ENCODE peak calls at places on chromosomes 5 and 9, in eight cellular contexts. W is K562, K is GM23338, O is colonic mucosa, Z is suprapubic skin, E is astrocyte of the spinal cord, V is cardiac muscle cell, B is BJ. X is an unnamed sample.

GRCh38 chr5:178627259-178627598 is 379 bp upstream of the CLK4 start:
- DNase-seq in W (no peak), K (peak), O (no peak), Z (no peak), E (no peak), V (no peak), B (no peak), X (no peak)

GRCh38 chr5:153584561-153585359 is 94.3 kb downstream of the GRIA1 start:
- DNase-seq in W (no peak), K (no peak), O (no peak), Z (no peak), E (no peak), V (no peak), B (no peak), X (peak)

GRCh38 chr9:75552941-75553340 is 337.5 kb upstream of the PCSK5 start:
- DNase-seq in W (no peak), K (no peak), O (no peak), Z (no peak), E (peak), V (no peak), B (peak), X (no peak)

GRCh38 chr5:14356305-14356704 is 213.2 kb downstream of the TRIO start:
- DNase-seq in W (no peak), K (no peak), O (no peak), Z (no peak), E (no peak), V (no peak), B (no peak), X (no peak)

GRCh38 chr5:120134944-120135343 is 329.2 kb upstream of the PRR16 start:
- DNase-seq in W (no peak), K (no peak), O (no peak), Z (no peak), E (no peak), V (no peak), B (no peak), X (no peak)

GRCh38 chr9:112046181-112046580 is 128.9 kb downstream of the SUSD1 start:
- DNase-seq in W (no peak), K (no peak), O (no peak), Z (no peak), E (peak), V (no peak), B (peak), X (peak)

GRCh38 chr9:73845954-73846690 is 651.0 kb upstream of the RORB start:
- DNase-seq in W (no peak), K (peak), O (no peak), Z (no peak), E (no peak), V (no peak), B (no peak), X (no peak)

GRCh38 chr5:143431789-143432188 is 28.3 kb upstream of the NR3C1 start:
- DNase-seq in W (no peak), K (no peak), O (no peak), Z (no peak), E (no peak), V (no peak), B (no peak), X (no peak)

GRCh38 chr5:137446611-137447010 is 52.5 kb downstream of the SPOCK1 start:
- DNase-seq in W (no peak), K (no peak), O (no peak), Z (no peak), E (no peak), V (peak), B (no peak), X (no peak)

GRCh38 chr5:129749101-129749500 is 1.2 kb downstream of the MINAR2 start:
- DNase-seq in W (no peak), K (no peak), O (no peak), Z (no peak), E (peak), V (no peak), B (no peak), X (peak)

GRCh38 chr5:52728201-52728600 is 59.5 kb upstream of the ITGA1 start:
- DNase-seq in W (no peak), K (no peak), O (no peak), Z (no peak), E (no peak), V (peak), B (no peak), X (no peak)

GRCh38 chr5:10337986-10338385 is 15.5 kb upstream of the MARCHF6 start:
- DNase-seq in W (no peak), K (no peak), O (no peak), Z (no peak), E (no peak), V (no peak), B (no peak), X (no peak)

GRCh38 chr5:170266570-170267379 is 30.8 kb downstream of the LCP2 start:
- DNase-seq in W (no peak), K (no peak), O (no peak), Z (peak), E (no peak), V (no peak), B (no peak), X (no peak)

GRCh38 chr5:122908108-122908507 is 62.7 kb downstream of the SNX24 start:
- DNase-seq in W (no peak), K (no peak), O (no peak), Z (no peak), E (no peak), V (no peak), B (no peak), X (no peak)

GRCh38 chr5:60712950-60713349 is 13.0 kb upstream of the DEPDC1B start:
- DNase-seq in W (no peak), K (no peak), O (no peak), Z (no peak), E (no peak), V (no peak), B (no peak), X (no peak)

GRCh38 chr5:154972476-154973080 is 31.7 kb downstream of the MRPL22 start:
- DNase-seq in W (peak), K (peak), O (no peak), Z (no peak), E (peak), V (peak), B (no peak), X (peak)

GRCh38 chr5:172531704-172532026 is 77.3 kb upstream of the SH3PXD2B start:
- DNase-seq in W (no peak), K (no peak), O (peak), Z (peak), E (no peak), V (no peak), B (no peak), X (no peak)

GRCh38 chr9:91839926-91840464 is 110.0 kb downstream of the ROR2 start:
- DNase-seq in W (no peak), K (no peak), O (no peak), Z (no peak), E (no peak), V (no peak), B (no peak), X (no peak)

GRCh38 chr9:19294219-19294618 is 63.7 kb downstream of the DENND4C start:
- DNase-seq in W (no peak), K (no peak), O (no peak), Z (no peak), E (no peak), V (no peak), B (no peak), X (no peak)

GRCh38 chr9:88005146-88005750 is 30.9 kb upstream of the CDK20 start:
- DNase-seq in W (no peak), K (no peak), O (no peak), Z (no peak), E (no peak), V (no peak), B (peak), X (peak)

GRCh38 chr5:74243634-74244033 is 396.9 kb downstream of the ENC1 start:
- DNase-seq in W (no peak), K (no peak), O (no peak), Z (no peak), E (no peak), V (peak), B (no peak), X (peak)

GRCh38 chr5:37926732-37927131 is 86.9 kb upstream of the GDNF start:
- DNase-seq in W (no peak), K (no peak), O (no peak), Z (no peak), E (no peak), V (peak), B (no peak), X (peak)

GRCh38 chr5:74766348-74766886 is 500 bp downstream of the GFM2 start:
- DNase-seq in W (peak), K (peak), O (peak), Z (no peak), E (peak), V (peak), B (no peak), X (peak)

GRCh38 chr5:43065384-43066230 is 25.5 kb upstream of the ANXA2R start:
- DNase-seq in W (no peak), K (peak), O (peak), Z (peak), E (peak), V (peak), B (no peak), X (peak)

GRCh38 chr9:111975709-111976108 is 79.1 kb downstream of the UGCG start:
- DNase-seq in W (no peak), K (peak), O (peak), Z (no peak), E (no peak), V (no peak), B (no peak), X (no peak)

GRCh38 chr5:141757402-141757801 is 75.4 kb upstream of the ARAP3 start:
- DNase-seq in W (peak), K (peak), O (peak), Z (no peak), E (no peak), V (peak), B (no peak), X (peak)

GRCh38 chr9:37528652-37529072 is 42.9 kb downstream of the POLR1E start:
- DNase-seq in W (no peak), K (no peak), O (no peak), Z (no peak), E (peak), V (no peak), B (no peak), X (peak)

GRCh38 chr5:179475211-179475840 is 75.0 kb upstream of the RUFY1 start:
- DNase-seq in W (no peak), K (peak), O (no peak), Z (no peak), E (no peak), V (peak), B (no peak), X (no peak)

GRCh38 chr5:39780341-39780740 is 355.6 kb upstream of the DAB2 start:
- DNase-seq in W (no peak), K (peak), O (no peak), Z (no peak), E (peak), V (peak), B (no peak), X (peak)

GRCh38 chr9:36985769-36986547 is 48.1 kb downstream of the PAX5 start:
- DNase-seq in W (no peak), K (peak), O (no peak), Z (no peak), E (no peak), V (no peak), B (no peak), X (no peak)

GRCh38 chr9:136858844-136859757 is 7.0 kb downstream of the MAMDC4 start:
- DNase-seq in W (no peak), K (no peak), O (peak), Z (peak), E (peak), V (peak), B (no peak), X (peak)

GRCh38 chr5:134245692-134246091 is 19.8 kb upstream of the PPP2CA start:
- DNase-seq in W (no peak), K (no peak), O (no peak), Z (no peak), E (no peak), V (no peak), B (no peak), X (no peak)

GRCh38 chr5:177997319-177997670 is 1.3 kb upstream of the PROP1 start:
- DNase-seq in W (no peak), K (no peak), O (no peak), Z (no peak), E (no peak), V (no peak), B (no peak), X (peak)

GRCh38 chr5:37044120-37044519 is 167.6 kb downstream of the NIPBL start:
- DNase-seq in W (no peak), K (no peak), O (no peak), Z (no peak), E (no peak), V (no peak), B (no peak), X (no peak)

GRCh38 chr5:146151970-146152369 is 30.5 kb downstream of the LARS1 start:
- DNase-seq in W (no peak), K (no peak), O (no peak), Z (no peak), E (no peak), V (no peak), B (no peak), X (peak)

GRCh38 chr5:180080670-180081280 is 9.2 kb upstream of the RNF130 start:
- DNase-seq in W (peak), K (no peak), O (no peak), Z (no peak), E (no peak), V (no peak), B (no peak), X (no peak)

GRCh38 chr9:14434971-14435718 is 121.2 kb upstream of the NFIB start:
- DNase-seq in W (no peak), K (no peak), O (no peak), Z (no peak), E (no peak), V (no peak), B (no peak), X (no peak)

GRCh38 chr5:145056805-145057204 is 778.3 kb downstream of the PRELID2 start:
- DNase-seq in W (no peak), K (no peak), O (no peak), Z (no peak), E (peak), V (no peak), B (no peak), X (peak)

GRCh38 chr5:91438871-91439270 is 55.8 kb upstream of the ARRDC3 start:
- DNase-seq in W (no peak), K (peak), O (peak), Z (no peak), E (no peak), V (no peak), B (no peak), X (no peak)
- TF ChIP-seq CTCF in W (peak), K (peak), O (no peak), Z (no peak), E (no peak), V (no peak), B (no peak), X (no peak)

GRCh38 chr5:151077419-151077818 is 3.4 kb downstream of the TNIP1 start:
- DNase-seq in W (no peak), K (no peak), O (no peak), Z (no peak), E (no peak), V (no peak), B (no peak), X (no peak)

GRCh38 chr5:151079838-151080619 is 805 bp downstream of the TNIP1 start:
- DNase-seq in W (peak), K (no peak), O (no peak), Z (no peak), E (peak), V (peak), B (no peak), X (peak)

GRCh38 chr5:151080620-151081425 is at the start of gene TNIP1:
- DNase-seq in W (peak), K (peak), O (peak), Z (peak), E (peak), V (peak), B (no peak), X (peak)

GRCh38 chr5:151076616-151077015 is 4.2 kb downstream of the TNIP1 start:
- DNase-seq in W (no peak), K (no peak), O (no peak), Z (no peak), E (no peak), V (no peak), B (no peak), X (no peak)

GRCh38 chr5:151078490-151079262 is 2.2 kb downstream of the TNIP1 start:
- DNase-seq in W (no peak), K (no peak), O (no peak), Z (no peak), E (no peak), V (no peak), B (no peak), X (no peak)
- H3K4me3 ChIP-seq in W (no peak), K (no peak), O (no peak), Z (no peak), E (no peak), V (no peak), B (no peak), X (no peak)

GRCh38 chr5:53730938-53731337 is 170.5 kb downstream of the NDUFS4 start:
- DNase-seq in W (no peak), K (peak), O (no peak), Z (no peak), E (no peak), V (peak), B (no peak), X (no peak)

GRCh38 chr5:53738105-53738504 is 177.7 kb downstream of the NDUFS4 start:
- DNase-seq in W (no peak), K (no peak), O (no peak), Z (no peak), E (no peak), V (no peak), B (no peak), X (no peak)

GRCh38 chr5:53739111-53739510 is 178.7 kb downstream of the NDUFS4 start:
- DNase-seq in W (no peak), K (no peak), O (no peak), Z (no peak), E (no peak), V (no peak), B (no peak), X (no peak)

GRCh38 chr5:53733853-53734252 is 173.4 kb downstream of the NDUFS4 start:
- DNase-seq in W (no peak), K (peak), O (no peak), Z (no peak), E (no peak), V (no peak), B (no peak), X (no peak)
- TF ChIP-seq CTCF in W (peak), K (peak), O (no peak), Z (no peak), E (no peak), V (no peak), B (no peak), X (no peak)

GRCh38 chr5:79605560-79605959 is 6.7 kb upstream of the TENT2 start:
- DNase-seq in W (no peak), K (no peak), O (no peak), Z (no peak), E (no peak), V (no peak), B (no peak), X (no peak)

GRCh38 chr5:79613571-79613970 is 1.3 kb downstream of the TENT2 start:
- DNase-seq in W (no peak), K (no peak), O (no peak), Z (no peak), E (no peak), V (no peak), B (no peak), X (no peak)

GRCh38 chr5:79612667-79613190 is 488 bp downstream of the TENT2 start:
- DNase-seq in W (no peak), K (peak), O (no peak), Z (no peak), E (no peak), V (no peak), B (no peak), X (no peak)

GRCh38 chr5:79611046-79611829 is 1.0 kb upstream of the TENT2 start:
- DNase-seq in W (no peak), K (peak), O (no peak), Z (no peak), E (no peak), V (no peak), B (no peak), X (no peak)
- H3K4me3 ChIP-seq in W (peak), K (peak), O (peak), Z (peak), E (peak), V (peak), B (peak), X (peak)

GRCh38 chr5:160685695-160686094 is 166.3 kb downstream of the ATP10B start:
- DNase-seq in W (peak), K (peak), O (no peak), Z (no peak), E (no peak), V (no peak), B (no peak), X (peak)
- TF ChIP-seq CTCF in W (peak), K (peak), O (peak), Z (no peak), E (no peak), V (no peak), B (no peak), X (peak)

GRCh38 chr5:51378061-51378409 is 5.2 kb upstream of the ISL1 start:
- DNase-seq in W (no peak), K (no peak), O (no peak), Z (no peak), E (no peak), V (no peak), B (no peak), X (no peak)
- H3K4me3 ChIP-seq in W (no peak), K (peak), O (no peak), Z (no peak), E (no peak), V (peak), B (no peak), X (no peak)

GRCh38 chr5:54450542-54450941 is 5.0 kb upstream of the HSPB3 start:
- DNase-seq in W (no peak), K (peak), O (no peak), Z (no peak), E (no peak), V (no peak), B (no peak), X (no peak)
- TF ChIP-seq CTCF in W (no peak), K (no peak), O (no peak), Z (no peak), E (no peak), V (no peak), B (no peak), X (no peak)

DNA sequence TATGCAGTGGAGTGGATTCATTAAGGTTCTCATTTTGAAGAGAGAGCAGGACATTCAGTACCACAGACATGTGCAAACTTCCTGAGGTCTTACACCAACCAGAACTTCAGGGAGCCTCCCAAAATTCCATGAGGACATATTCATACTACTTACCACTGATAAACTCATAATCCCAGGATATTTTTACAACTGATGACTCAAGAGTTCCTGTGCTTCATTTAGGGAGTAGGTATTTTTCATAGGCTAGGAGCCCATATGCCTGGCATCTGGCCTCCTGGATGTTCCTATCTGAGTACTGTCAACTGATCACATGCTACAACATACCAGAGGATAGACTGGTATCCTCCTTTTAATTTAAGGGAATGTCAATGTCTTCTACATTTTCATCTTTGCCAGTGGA is 578.0 kb downstream of the EFNA5 start:
- DNase-seq in W (no peak), K (no peak), O (no peak), Z (no peak), E (no peak), V (peak), B (no peak), X (peak)
- H3K4me3 ChIP-seq in W (no peak), K (no peak), O (no peak), Z (no peak), E (no peak), V (no peak), B (no peak), X (no peak)